ENCODE peak calls at places on chromosomes 3 and 15, in seven cellular contexts. B is ascending aorta; W is neural progenitor cell; G is fibroblast of lung; L is mammary epithelial cell; N is transverse colon; Q is CD4-positive, alpha-beta T cell. Y is an unnamed sample.

GRCh38 chr15:81939604-81940440 is 106.0 kb downstream of the MEX3B start:
- DNase-seq in L (peak), W (peak), B (no peak), N (no peak), G (peak), Q (no peak), Y (no peak)

GRCh38 chr15:68113273-68113672 is 59.2 kb downstream of the PIAS1 start:
- DNase-seq in G (peak), L (no peak), W (no peak), Q (no peak), N (no peak), B (no peak), Y (no peak)

GRCh38 chr3:172307143-172307560 is 141.1 kb downstream of the GHSR start:
- DNase-seq in N (no peak), Q (no peak), B (no peak), L (peak), W (no peak), G (peak), Y (no peak)

GRCh38 chr3:131960324-131960723 is 74.5 kb downstream of the CPNE4 start:
- DNase-seq in W (no peak), L (peak), Q (no peak), G (peak), B (no peak), N (no peak), Y (no peak)

GRCh38 chr3:126545544-126545943 is 13.2 kb downstream of the C3orf22 start:
- DNase-seq in L (no peak), W (no peak), G (no peak), Q (no peak), N (peak), B (peak), Y (peak)

GRCh38 chr3:7977245-7978103 is 524.1 kb upstream of the LMCD1 start:
- DNase-seq in N (no peak), W (no peak), L (peak), B (no peak), Q (no peak), G (peak), Y (no peak)

GRCh38 chr3:156383433-156384025 is 171.4 kb downstream of the SSR3 start:
- DNase-seq in N (no peak), W (no peak), G (no peak), B (no peak), L (no peak), Q (no peak), Y (no peak)

GRCh38 chr3:155760653-155761052 is 15.8 kb upstream of the PLCH1 start:
- DNase-seq in N (no peak), G (no peak), L (no peak), B (no peak), Q (no peak), W (no peak), Y (no peak)

GRCh38 chr3:159787794-159788205 is 200.8 kb upstream of the IL12A start:
- DNase-seq in G (peak), W (no peak), N (peak), Q (no peak), B (peak), L (peak), Y (no peak)

GRCh38 chr3:57065588-57065987 is 5.1 kb downstream of the SPATA12 start:
- DNase-seq in W (no peak), L (no peak), Q (no peak), N (no peak), G (no peak), B (no peak), Y (no peak)

GRCh38 chr3:52396011-52396906 is 48.6 kb downstream of the SEMA3G start:
- DNase-seq in Q (no peak), N (no peak), W (no peak), L (no peak), G (no peak), B (no peak), Y (no peak)

GRCh38 chr15:58475573-58476524 is 44.1 kb downstream of the LIPC start:
- DNase-seq in B (no peak), Q (no peak), G (peak), L (peak), W (peak), N (no peak), Y (no peak)

GRCh38 chr3:136018876-136019275 is 53.3 kb downstream of the PPP2R3A start:
- DNase-seq in Q (no peak), L (no peak), B (no peak), G (no peak), W (no peak), N (no peak), Y (no peak)

GRCh38 chr3:110542552-110543164 is 529.0 kb upstream of the NECTIN3 start:
- DNase-seq in Q (no peak), L (no peak), G (peak), B (no peak), W (no peak), N (no peak), Y (no peak)

DNA sequence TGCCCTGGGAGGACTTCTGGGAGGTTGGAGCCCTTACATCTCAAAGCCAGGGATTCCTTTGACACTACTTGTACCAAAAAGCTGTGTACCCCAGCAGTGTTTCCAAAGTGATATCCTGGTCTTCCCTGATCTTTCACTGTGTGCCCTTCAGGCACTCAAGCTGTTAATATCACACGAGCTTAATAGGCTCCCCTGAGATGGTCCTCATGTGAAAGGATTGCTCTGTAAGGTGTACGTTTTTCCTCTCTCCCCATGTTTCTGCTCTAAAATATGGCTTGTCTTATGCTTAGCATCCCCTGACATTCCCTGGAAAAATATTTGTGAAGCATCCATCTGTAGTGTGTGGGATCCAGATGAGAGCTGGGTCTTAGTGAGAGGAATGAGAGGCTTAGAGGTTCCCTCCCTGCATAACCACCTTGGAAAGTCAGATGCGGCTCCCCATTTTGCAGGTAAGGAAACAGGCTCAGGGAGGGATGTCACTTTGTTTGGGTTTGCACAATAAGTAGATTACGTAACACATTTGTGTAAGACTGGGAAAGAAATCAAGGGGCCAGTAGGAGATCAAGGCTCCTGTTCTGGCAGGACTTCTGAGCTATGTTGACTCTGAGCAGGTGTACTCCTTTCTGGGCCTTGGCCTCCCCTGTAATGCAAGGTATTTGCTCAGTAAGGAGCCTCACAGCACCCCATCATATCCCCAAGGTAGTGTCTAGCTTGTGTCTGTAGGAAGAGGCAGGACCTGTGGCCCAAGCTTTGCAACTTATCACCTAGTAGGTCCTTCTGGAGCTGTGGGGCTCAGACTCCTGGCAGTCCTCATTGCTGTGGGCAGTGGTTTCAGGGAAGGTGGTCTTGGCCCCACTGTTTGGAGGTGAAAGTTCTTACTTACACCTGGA is 667 bp upstream of the ACOX2 start:
- DNase-seq in N (no peak), Q (no peak), G (no peak), B (no peak), W (no peak), L (no peak), Y (no peak)
- H3K27ac ChIP-seq in N (peak), Q (no peak), G (no peak), B (peak), W (no peak), L (no peak), Y (no peak)

GRCh38 chr3:141415959-141416358 is 47.7 kb downstream of the ZBTB38 start:
- DNase-seq in G (no peak), B (no peak), W (no peak), L (no peak), N (no peak), Q (no peak), Y (no peak)

GRCh38 chr3:141413387-141414140 is 45.3 kb downstream of the ZBTB38 start:
- DNase-seq in N (no peak), Q (no peak), G (no peak), L (no peak), W (no peak), B (no peak), Y (no peak)

GRCh38 chr3:141414800-141415462 is 46.6 kb downstream of the ZBTB38 start:
- DNase-seq in Q (no peak), N (no peak), G (peak), L (no peak), B (no peak), W (no peak), Y (no peak)

GRCh38 chr3:141412936-141413354 is 44.6 kb downstream of the ZBTB38 start:
- DNase-seq in B (peak), N (peak), Q (no peak), L (peak), W (peak), G (peak), Y (no peak)

GRCh38 chr3:141414141-141414689 is 45.9 kb downstream of the ZBTB38 start:
- DNase-seq in W (no peak), N (no peak), G (no peak), B (no peak), Q (no peak), L (no peak), Y (no peak)
- H3K27ac ChIP-seq in W (no peak), N (peak), G (peak), B (peak), Q (peak), L (no peak), Y (peak)

DNA sequence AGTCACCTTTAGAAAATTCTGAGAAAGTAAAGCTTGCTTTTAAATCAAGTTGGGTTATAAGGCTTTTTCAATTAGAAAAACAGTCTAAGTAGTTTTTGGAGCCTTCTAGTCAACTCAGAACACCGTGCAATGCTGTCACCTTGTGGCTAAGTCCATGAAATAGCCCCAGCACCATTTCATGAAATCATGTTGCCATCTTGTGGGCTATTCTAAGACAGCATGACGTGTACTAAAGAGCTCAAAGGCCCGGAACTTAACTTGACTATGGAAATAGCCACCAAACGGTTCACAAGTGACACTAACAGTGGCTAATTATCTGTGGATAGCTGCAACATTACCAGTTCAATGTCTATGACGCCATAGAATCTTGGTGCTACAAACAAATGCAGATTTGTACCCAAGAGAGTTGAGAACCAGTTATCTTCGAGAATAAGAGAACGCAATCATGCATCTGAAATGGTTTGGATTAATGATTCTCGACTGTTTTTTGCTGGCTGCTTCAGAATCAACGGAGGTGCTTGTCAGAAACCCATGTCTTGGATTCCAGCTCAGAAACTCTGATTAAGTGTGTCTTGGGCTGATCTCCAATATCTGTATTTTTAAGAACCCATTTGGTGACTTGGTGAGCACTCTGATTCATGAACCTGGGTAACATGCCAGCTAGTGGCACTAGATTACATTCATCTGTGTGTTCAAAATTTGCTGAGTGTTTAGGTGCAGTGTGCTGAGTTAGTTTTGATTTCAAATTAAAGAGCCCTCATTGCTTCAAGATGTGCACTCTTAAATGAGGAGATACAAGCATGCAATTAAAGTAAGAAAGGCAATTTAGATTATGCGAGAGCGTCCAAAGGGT is 111.2 kb upstream of the MCTP2 start:
- DNase-seq in B (peak), G (peak), L (peak), Q (peak), W (peak), N (peak), Y (peak)
- H3K27ac ChIP-seq in B (peak), G (no peak), L (no peak), Q (no peak), W (no peak), N (peak), Y (no peak)

GRCh38 chr15:80259942-80260510 is 8.0 kb upstream of the CTXND1 start:
- DNase-seq in N (no peak), B (peak), G (no peak), Q (no peak), L (no peak), W (no peak), Y (no peak)
- H3K27ac ChIP-seq in N (no peak), B (no peak), G (no peak), Q (no peak), L (no peak), W (no peak), Y (no peak)

GRCh38 chr15:63501256-63502089 is 2.9 kb upstream of the USP3 start:
- DNase-seq in L (peak), Q (no peak), N (peak), B (peak), W (peak), G (peak), Y (peak)
- H3K27ac ChIP-seq in L (peak), Q (peak), N (peak), B (peak), W (no peak), G (peak), Y (no peak)

GRCh38 chr3:32500880-32501784 is 1.5 kb downstream of the CMTM6 start:
- DNase-seq in B (no peak), W (no peak), G (no peak), L (no peak), Q (no peak), N (no peak), Y (no peak)
- H3K27ac ChIP-seq in B (peak), W (no peak), G (no peak), L (peak), Q (no peak), N (peak), Y (no peak)